ENCODE peak calls at places on chromosome 2, in five cellular contexts. One of them, this sample, is unnamed.

GRCh38 chr2:149885468-149885867 is 297.9 kb upstream of the MMADHC start:
- DNase-seq in mesenchymal stem cell: no peak
- DNase-seq in GM23248: peak; percentile 13
- DNase-seq in PC-3: peak; percentile 8
- DNase-seq in PC-9: no peak
- DNase-seq in this sample: no peak

GRCh38 chr2:189056200-189057106 is 82.3 kb downstream of the COL3A1 start:
- DNase-seq in mesenchymal stem cell: no peak
- DNase-seq in PC-9: no peak
- DNase-seq in PC-3: no peak
- DNase-seq in GM23248: peak; percentile 59
- DNase-seq in this sample: no peak

GRCh38 chr2:102615620-102616436 is 3.5 kb upstream of the SLC9A2 start:
- DNase-seq in PC-3: peak; percentile 77
- DNase-seq in mesenchymal stem cell: peak; percentile 65
- DNase-seq in PC-9: peak; percentile 51
- DNase-seq in GM23248: peak; percentile 85
- DNase-seq in this sample: peak; percentile 93

GRCh38 chr2:50808694-50809093 is 223.2 kb downstream of the NRXN1 start:
- DNase-seq in PC-3: no peak
- DNase-seq in PC-9: no peak
- DNase-seq in GM23248: no peak
- DNase-seq in mesenchymal stem cell: no peak
- DNase-seq in this sample: no peak

GRCh38 chr2:98891591-98891990 is 44.4 kb downstream of the CRACDL start:
- DNase-seq in PC-3: no peak
- DNase-seq in mesenchymal stem cell: no peak
- DNase-seq in PC-9: no peak
- DNase-seq in GM23248: no peak
- DNase-seq in this sample: no peak

GRCh38 chr2:230721712-230722111 is 9.1 kb downstream of the CAB39 start:
- DNase-seq in PC-3: peak; percentile 29
- DNase-seq in PC-9: no peak
- DNase-seq in GM23248: peak; percentile 39
- DNase-seq in mesenchymal stem cell: no peak
- DNase-seq in this sample: no peak

GRCh38 chr2:183665403-183665802 is 541.2 kb downstream of the NUP35 start:
- DNase-seq in GM23248: no peak
- DNase-seq in PC-9: no peak
- DNase-seq in mesenchymal stem cell: no peak
- DNase-seq in PC-3: no peak
- DNase-seq in this sample: no peak

GRCh38 chr2:20452551-20452950 is 5.7 kb downstream of the RHOB start:
- DNase-seq in PC-3: peak; percentile 30
- DNase-seq in PC-9: no peak
- DNase-seq in mesenchymal stem cell: peak; percentile 43
- DNase-seq in GM23248: peak; percentile 83
- DNase-seq in this sample: no peak

GRCh38 chr2:20617892-20618467 is 32.9 kb downstream of the HS1BP3 start:
- DNase-seq in PC-9: peak; percentile 95
- DNase-seq in PC-3: peak; percentile 95
- DNase-seq in mesenchymal stem cell: peak; percentile 100
- DNase-seq in GM23248: peak; percentile 99
- DNase-seq in this sample: peak; percentile 99

GRCh38 chr2:232299084-232299483 is 79.5 kb upstream of the ALPP start:
- DNase-seq in GM23248: no peak
- DNase-seq in mesenchymal stem cell: no peak
- DNase-seq in PC-3: no peak
- DNase-seq in PC-9: no peak
- DNase-seq in this sample: no peak

GRCh38 chr2:24342110-24342910 is 18.0 kb downstream of the ITSN2 start:
- DNase-seq in PC-3: no peak
- DNase-seq in PC-9: no peak
- DNase-seq in GM23248: no peak
- DNase-seq in mesenchymal stem cell: peak; percentile 48
- DNase-seq in this sample: no peak

GRCh38 chr2:124289060-124289459 is 264.0 kb downstream of the CNTNAP5 start:
- DNase-seq in PC-3: no peak
- DNase-seq in GM23248: no peak
- DNase-seq in PC-9: no peak
- DNase-seq in mesenchymal stem cell: no peak
- DNase-seq in this sample: no peak

GRCh38 chr2:68365087-68365486 is at the start of gene PLEK:
- DNase-seq in PC-3: no peak
- DNase-seq in GM23248: no peak
- DNase-seq in mesenchymal stem cell: no peak
- DNase-seq in PC-9: no peak
- DNase-seq in this sample: no peak

GRCh38 chr2:229043681-229044080 is 227.4 kb downstream of the PID1 start:
- DNase-seq in PC-3: peak; percentile 18
- DNase-seq in PC-9: no peak
- DNase-seq in mesenchymal stem cell: no peak
- DNase-seq in GM23248: no peak
- DNase-seq in this sample: no peak

GRCh38 chr2:64454316-64455030 is 511 bp downstream of the LGALSL start:
- DNase-seq in PC-3: peak; percentile 57
- DNase-seq in GM23248: peak; percentile 72
- DNase-seq in PC-9: peak; percentile 61
- DNase-seq in mesenchymal stem cell: peak; percentile 62
- DNase-seq in this sample: peak; percentile 95

GRCh38 chr2:85799215-85799956 is 45.6 kb downstream of the ATOH8 start:
- DNase-seq in mesenchymal stem cell: no peak
- DNase-seq in PC-9: peak; percentile 73
- DNase-seq in PC-3: peak; percentile 86
- DNase-seq in GM23248: no peak
- DNase-seq in this sample: no peak

GRCh38 chr2:221097568-221097915 is 474.6 kb downstream of the EPHA4 start:
- DNase-seq in GM23248: peak; percentile 94
- DNase-seq in PC-3: peak; percentile 80
- DNase-seq in mesenchymal stem cell: peak; percentile 78
- DNase-seq in PC-9: no peak
- DNase-seq in this sample: no peak

GRCh38 chr2:227473019-227473461 is 1.1 kb downstream of the AGFG1 start:
- DNase-seq in PC-3: peak; percentile 34
- DNase-seq in GM23248: no peak
- DNase-seq in mesenchymal stem cell: no peak
- DNase-seq in PC-9: no peak
- DNase-seq in this sample: no peak

GRCh38 chr2:152464853-152465470 is 130.0 kb downstream of the FMNL2 start:
- DNase-seq in PC-3: no peak
- DNase-seq in mesenchymal stem cell: no peak
- DNase-seq in PC-9: no peak
- DNase-seq in GM23248: no peak
- DNase-seq in this sample: no peak

GRCh38 chr2:133792223-133792622 is 224.0 kb upstream of the NCKAP5 start:
- DNase-seq in PC-3: no peak
- DNase-seq in PC-9: no peak
- DNase-seq in mesenchymal stem cell: no peak
- DNase-seq in GM23248: no peak
- DNase-seq in this sample: no peak

GRCh38 chr2:133788391-133788790 is 220.1 kb upstream of the NCKAP5 start:
- DNase-seq in GM23248: peak; percentile 70
- DNase-seq in mesenchymal stem cell: no peak
- DNase-seq in PC-3: no peak
- DNase-seq in PC-9: no peak
- DNase-seq in this sample: no peak

GRCh38 chr2:133789743-133790142 is 221.5 kb upstream of the NCKAP5 start:
- DNase-seq in GM23248: no peak
- DNase-seq in PC-3: no peak
- DNase-seq in mesenchymal stem cell: no peak
- DNase-seq in PC-9: no peak
- DNase-seq in this sample: no peak

GRCh38 chr2:133790706-133791105 is 222.4 kb upstream of the NCKAP5 start:
- DNase-seq in mesenchymal stem cell: peak; percentile 46
- DNase-seq in PC-9: no peak
- DNase-seq in PC-3: no peak
- DNase-seq in GM23248: peak; percentile 67
- DNase-seq in this sample: no peak

DNA sequence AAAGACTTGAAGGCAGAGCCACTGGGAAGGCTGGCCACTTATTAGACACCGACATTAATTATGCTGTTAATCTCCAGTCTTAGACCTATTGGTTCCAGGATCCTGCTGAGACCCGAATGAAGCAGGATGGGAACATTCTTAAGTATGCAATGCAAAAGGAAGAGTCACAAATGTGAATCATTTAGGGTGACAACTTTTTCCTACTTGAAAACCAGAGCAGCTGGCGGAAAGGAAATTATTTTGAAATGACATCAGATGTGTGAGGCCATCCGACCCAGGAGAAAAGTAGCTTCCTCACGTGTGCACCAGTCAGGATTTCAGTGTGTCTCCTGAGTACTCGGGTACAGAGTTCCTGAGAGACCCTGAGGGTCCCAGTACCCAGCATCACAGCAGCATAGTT is 222.9 kb upstream of the NCKAP5 start:
- DNase-seq in GM23248: peak; percentile 87
- DNase-seq in PC-3: no peak
- DNase-seq in mesenchymal stem cell: peak; percentile 81
- DNase-seq in PC-9: no peak
- DNase-seq in this sample: no peak
- H3K4me2 ChIP-seq in GM23248: peak overlapping the region; percentile 55
- H3K4me2 ChIP-seq in PC-3: no peak overlapping the region
- H3K4me2 ChIP-seq in mesenchymal stem cell: no peak overlapping the region
- H3K4me2 ChIP-seq in PC-9: no peak overlapping the region
- H3K4me2 ChIP-seq in this sample: peak overlapping the region; percentile 18

DNA sequence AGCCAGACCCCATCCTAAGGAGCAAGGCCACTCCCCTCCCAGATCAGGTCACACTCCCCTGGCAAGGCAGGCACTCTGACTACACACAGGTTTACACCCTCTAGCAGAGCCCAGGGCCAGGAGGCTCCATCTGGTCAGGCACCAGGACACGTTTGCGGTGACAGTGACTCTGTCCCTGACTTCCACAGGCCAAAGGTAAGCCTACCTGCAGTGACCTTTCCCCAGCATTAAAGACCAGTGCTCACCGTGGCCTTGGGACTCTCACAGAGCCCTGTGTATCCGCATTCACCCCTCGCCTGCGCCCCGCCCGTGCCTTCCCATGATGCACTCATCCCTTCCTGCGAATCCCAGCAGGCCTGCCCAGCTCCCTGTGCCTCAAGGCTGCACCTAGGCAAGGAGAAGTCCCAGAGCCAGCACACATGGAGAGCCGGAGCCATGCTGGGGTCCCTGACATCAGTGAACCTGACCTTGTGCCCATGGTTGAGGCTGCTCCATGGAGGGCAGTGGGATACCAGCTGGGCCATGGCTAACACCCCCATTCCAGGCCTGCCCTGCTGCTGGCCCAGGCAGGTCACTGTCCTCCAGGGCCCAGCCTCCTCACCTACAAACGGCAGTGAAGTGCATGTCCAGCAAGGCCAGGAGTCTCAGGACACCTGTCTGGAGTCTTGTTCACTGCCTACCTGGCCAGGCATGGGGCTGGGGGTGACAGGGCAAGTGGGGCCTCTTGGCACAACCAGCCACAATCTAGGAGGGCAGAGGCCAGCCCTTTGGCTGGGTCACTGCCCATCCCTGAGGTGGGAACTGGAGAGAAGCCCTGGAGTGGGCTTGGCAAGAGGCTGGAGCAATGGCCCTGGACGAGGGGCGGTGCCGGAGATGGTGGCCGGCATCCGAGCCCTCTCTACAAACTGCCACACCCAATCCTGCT is 3.0 kb downstream of the NEURL3 start:
- DNase-seq in PC-9: no peak
- DNase-seq in PC-3: no peak
- DNase-seq in GM23248: no peak
- DNase-seq in mesenchymal stem cell: no peak
- DNase-seq in this sample: no peak
- H2AFZ ChIP-seq in PC-9: no peak overlapping the region
- H2AFZ ChIP-seq in PC-3: no peak overlapping the region
- H2AFZ ChIP-seq in GM23248: no peak overlapping the region
- H2AFZ ChIP-seq in mesenchymal stem cell: no peak overlapping the region
- H2AFZ ChIP-seq in this sample: no peak overlapping the region

DNA sequence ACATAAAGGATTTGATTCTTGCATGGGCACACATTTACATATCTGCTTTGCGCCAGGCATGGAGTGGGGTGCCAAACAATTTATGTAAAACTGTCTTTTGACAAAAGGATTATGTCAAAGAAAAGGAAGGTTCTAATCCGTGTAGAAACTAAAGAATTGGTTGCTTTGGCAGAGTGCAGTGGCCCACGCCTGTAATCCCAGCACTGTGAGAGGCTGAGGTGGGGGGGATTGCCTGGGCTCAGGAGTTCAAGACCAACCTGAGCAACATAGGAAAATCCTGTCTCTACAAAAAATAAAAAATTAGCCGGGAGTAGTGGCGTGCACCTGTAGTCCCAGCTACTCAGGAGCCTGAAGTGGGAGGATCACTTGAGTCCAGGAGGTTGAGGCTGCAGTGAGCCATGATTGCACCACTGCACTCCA is 1.1 kb upstream of the MTERF4 start:
- DNase-seq in mesenchymal stem cell: no peak
- DNase-seq in GM23248: no peak
- DNase-seq in PC-3: no peak
- DNase-seq in PC-9: no peak
- DNase-seq in this sample: no peak
- H3K4me3 ChIP-seq in mesenchymal stem cell: peak overlapping the region; percentile 89
- H3K4me3 ChIP-seq in GM23248: peak overlapping the region; percentile 97
- H3K4me3 ChIP-seq in PC-3: peak overlapping the region; percentile 80
- H3K4me3 ChIP-seq in PC-9: peak overlapping the region; percentile 83
- H3K4me3 ChIP-seq in this sample: peak overlapping the region; percentile 86

GRCh38 chr2:201403904-201404303 is 46.8 kb upstream of the FLACC1 start:
- DNase-seq in PC-9: no peak
- DNase-seq in PC-3: no peak
- DNase-seq in mesenchymal stem cell: peak; percentile 50
- DNase-seq in GM23248: peak; percentile 19
- DNase-seq in this sample: no peak

GRCh38 chr2:201407265-201407664 is 44.0 kb downstream of the TRAK2 start:
- DNase-seq in PC-9: no peak
- DNase-seq in mesenchymal stem cell: no peak
- DNase-seq in GM23248: no peak
- DNase-seq in PC-3: no peak
- DNase-seq in this sample: no peak

GRCh38 chr2:201404699-201405275 is 46.5 kb downstream of the TRAK2 start:
- DNase-seq in PC-9: no peak
- DNase-seq in GM23248: no peak
- DNase-seq in PC-3: no peak
- DNase-seq in mesenchymal stem cell: no peak
- DNase-seq in this sample: no peak

GRCh38 chr2:201408931-201409330 is 42.3 kb downstream of the TRAK2 start:
- DNase-seq in GM23248: no peak
- DNase-seq in PC-3: no peak
- DNase-seq in PC-9: no peak
- DNase-seq in mesenchymal stem cell: no peak
- DNase-seq in this sample: no peak

DNA sequence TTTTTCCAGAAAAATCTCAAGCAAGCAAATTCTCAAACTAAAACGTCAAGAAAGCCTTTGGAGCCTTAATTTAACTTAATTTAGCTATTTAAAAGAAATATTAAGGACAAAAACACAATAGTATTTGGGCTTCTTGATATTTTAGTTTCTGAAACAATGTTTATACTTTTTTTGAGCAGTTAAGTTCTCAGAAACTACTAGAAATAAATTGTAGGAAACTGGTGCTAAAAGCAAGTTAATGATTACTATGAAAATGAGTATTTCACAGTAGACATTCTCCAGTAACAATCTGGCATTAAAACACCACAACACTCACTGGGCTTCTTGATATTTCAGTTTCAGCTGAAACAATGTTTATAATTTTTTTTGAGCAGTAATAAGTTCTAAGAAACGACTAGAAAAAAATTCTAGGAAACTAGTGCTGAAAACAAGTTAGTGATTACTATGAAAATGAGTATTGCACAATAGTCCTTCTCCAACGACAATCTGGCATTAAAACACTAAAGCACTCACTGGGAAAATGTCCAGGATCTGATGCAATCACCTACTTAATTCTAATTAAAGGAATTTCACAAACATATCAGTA is 45.1 kb downstream of the TRAK2 start:
- DNase-seq in mesenchymal stem cell: peak; percentile 80
- DNase-seq in PC-3: peak; percentile 44
- DNase-seq in PC-9: no peak
- DNase-seq in GM23248: peak; percentile 89
- DNase-seq in this sample: peak; percentile 8
- H3K4me2 ChIP-seq in mesenchymal stem cell: no peak overlapping the region
- H3K4me2 ChIP-seq in PC-3: peak overlapping the region; percentile 11
- H3K4me2 ChIP-seq in PC-9: peak overlapping the region; percentile 37
- H3K4me2 ChIP-seq in GM23248: peak overlapping the region; percentile 64
- H3K4me2 ChIP-seq in this sample: no peak overlapping the region